ENCODE peak calls at places on chromosomes 2 and 18, in nine cellular contexts. V is nucleus accumbens, R is brain microvascular endothelial cell, C is NCI-H748 treated with DMSO at 0.1 percent for 48 hours, Z is heart left ventricle, P is HuH-7.5, K is pancreas, Q is HFFc6, O is COR-L47. T is an unnamed sample.

GRCh38 chr18:79942211-79942610 is 9.2 kb downstream of the SLC66A2 start:
- DNase-seq in V (no peak), R (no peak), C (no peak), Z (no peak), P (no peak), K (no peak), Q (no peak), O (no peak), T (no peak)

GRCh38 chr2:158809816-158810215 is 14.7 kb downstream of the DAPL1 start:
- DNase-seq in V (no peak), R (no peak), C (no peak), Z (no peak), P (no peak), K (no peak), Q (no peak), O (no peak), T (no peak)

GRCh38 chr2:109436635-109437225 is 177.0 kb downstream of the SEPTIN10 start:
- DNase-seq in V (no peak), R (no peak), C (peak), Z (no peak), P (no peak), K (no peak), Q (no peak), O (peak), T (no peak)

GRCh38 chr2:65514555-65515195 is 82.3 kb upstream of the SPRED2 start:
- DNase-seq in V (no peak), R (no peak), C (no peak), Z (no peak), P (no peak), K (no peak), Q (peak), O (no peak), T (no peak)

GRCh38 chr18:57997820-57998219 is 46.2 kb upstream of the NEDD4L start:
- DNase-seq in V (no peak), R (no peak), C (no peak), Z (no peak), P (no peak), K (no peak), Q (no peak), O (no peak), T (peak)

GRCh38 chr2:233247744-233248143 is 3.7 kb upstream of the ATG16L1 start:
- DNase-seq in V (no peak), R (no peak), C (no peak), Z (no peak), P (no peak), K (no peak), Q (peak), O (no peak), T (no peak)

GRCh38 chr2:17869128-17869527 is 9.3 kb upstream of the KCNS3 start:
- DNase-seq in V (no peak), R (peak), C (no peak), Z (no peak), P (no peak), K (no peak), Q (no peak), O (no peak), T (no peak)

GRCh38 chr2:102029405-102029804 is 37.6 kb downstream of the IL1R2 start:
- DNase-seq in V (no peak), R (no peak), C (no peak), Z (no peak), P (no peak), K (no peak), Q (peak), O (no peak), T (no peak)

GRCh38 chr2:71706121-71706520 is 252.8 kb downstream of the DYSF start:
- DNase-seq in V (no peak), R (no peak), C (no peak), Z (no peak), P (no peak), K (no peak), Q (no peak), O (no peak), T (no peak)

GRCh38 chr2:219418570-219419189 is 503 bp downstream of the DES start:
- DNase-seq in V (no peak), R (no peak), C (no peak), Z (no peak), P (no peak), K (no peak), Q (no peak), O (no peak), T (peak)

GRCh38 chr2:241191101-241191500 is 2.6 kb downstream of the ANO7 start:
- DNase-seq in V (no peak), R (no peak), C (no peak), Z (no peak), P (no peak), K (no peak), Q (no peak), O (peak), T (no peak)

GRCh38 chr18:74994502-74995403 is 214.2 kb downstream of the PTGR3 start:
- DNase-seq in V (no peak), R (no peak), C (no peak), Z (no peak), P (no peak), K (no peak), Q (no peak), O (no peak), T (no peak)

GRCh38 chr2:9686061-9686460 is 55.3 kb upstream of the YWHAQ start:
- DNase-seq in V (no peak), R (no peak), C (no peak), Z (no peak), P (no peak), K (no peak), Q (no peak), O (no peak), T (no peak)

GRCh38 chr2:25920326-25920725 is 42.0 kb upstream of the ASXL2 start:
- DNase-seq in V (no peak), R (no peak), C (no peak), Z (no peak), P (no peak), K (no peak), Q (peak), O (no peak), T (no peak)

GRCh38 chr2:203835867-203836800 is 31.4 kb upstream of the CTLA4 start:
- DNase-seq in V (no peak), R (no peak), C (no peak), Z (no peak), P (no peak), K (no peak), Q (no peak), O (no peak), T (peak)

GRCh38 chr2:145905371-145905770 is 1385.5 kb upstream of the ZEB2 start:
- DNase-seq in V (no peak), R (no peak), C (no peak), Z (no peak), P (no peak), K (no peak), Q (no peak), O (no peak), T (no peak)

GRCh38 chr2:233416199-233416598 is 61.9 kb downstream of the DGKD start:
- DNase-seq in V (no peak), R (no peak), C (no peak), Z (no peak), P (no peak), K (no peak), Q (no peak), O (no peak), T (no peak)

GRCh38 chr18:77039196-77040140 is 93.1 kb downstream of the MBP start:
- DNase-seq in V (no peak), R (peak), C (no peak), Z (no peak), P (no peak), K (no peak), Q (no peak), O (no peak), T (no peak)

T was measured in retina.